ENCODE peak calls at places on chromosomes 11 and 22, in nine cellular contexts. X, V, J, O, E, L, K, W and M are unnamed samples.

GRCh38 chr11:97684486-97685439 is 1295.0 kb downstream of the JRKL start:
- DNase-seq in X (no peak), V (no peak), J (no peak), O (no peak), E (no peak), L (no peak), K (no peak), W (no peak), M (no peak)

GRCh38 chr11:133692371-133692770 is 152.9 kb downstream of the SPATA19 start:
- DNase-seq in X (no peak), V (no peak), J (no peak), O (no peak), E (no peak), L (no peak), K (no peak), W (no peak), M (peak; percentile 49)

GRCh38 chr11:61971177-61972111 is 4.0 kb upstream of the FTH1 start:
- DNase-seq in X (peak; percentile 71), V (peak; percentile 49), J (peak; percentile 89), O (peak; percentile 94), E (no peak), L (peak; percentile 33), K (no peak), W (peak; percentile 98), M (peak; percentile 97)

GRCh38 chr22:40749829-40750228 is 69.3 kb downstream of the SLC25A17 start:
- DNase-seq in X (no peak), V (no peak), J (no peak), O (no peak), E (no peak), L (no peak), K (no peak), W (no peak), M (no peak)

GRCh38 chr11:1230121-1230455 is 7.2 kb downstream of the MUC5B start:
- DNase-seq in X (no peak), V (no peak), J (no peak), O (no peak), E (no peak), L (no peak), K (no peak), W (no peak), M (no peak)

GRCh38 chr11:14308114-14308896 is 50.7 kb downstream of the RRAS2 start:
- DNase-seq in X (no peak), V (no peak), J (no peak), O (no peak), E (no peak), L (no peak), K (no peak), W (no peak), M (no peak)

GRCh38 chr11:9208726-9209501 is 56.2 kb downstream of the DENND5A start:
- DNase-seq in X (no peak), V (no peak), J (no peak), O (no peak), E (no peak), L (no peak), K (no peak), W (no peak), M (no peak)

GRCh38 chr11:134802116-134802515 is 390.1 kb upstream of the B3GAT1 start:
- DNase-seq in X (peak; percentile 40), V (no peak), J (no peak), O (no peak), E (no peak), L (no peak), K (no peak), W (no peak), M (no peak)

GRCh38 chr11:125063429-125064043 is 431 bp downstream of the SLC37A2 start:
- DNase-seq in X (no peak), V (no peak), J (no peak), O (no peak), E (no peak), L (no peak), K (no peak), W (no peak), M (no peak)

GRCh38 chr11:2522636-2523255 is 77.9 kb downstream of the KCNQ1 start:
- DNase-seq in X (no peak), V (no peak), J (no peak), O (peak; percentile 6), E (no peak), L (no peak), K (no peak), W (no peak), M (no peak)

GRCh38 chr22:32917577-32918375 is 116.3 kb downstream of the TIMP3 start:
- DNase-seq in X (no peak), V (no peak), J (no peak), O (no peak), E (no peak), L (no peak), K (no peak), W (no peak), M (no peak)

GRCh38 chr11:9972917-9973504 is 309.1 kb downstream of the SWAP70 start:
- DNase-seq in X (no peak), V (peak; percentile 3), J (no peak), O (no peak), E (no peak), L (no peak), K (peak; percentile 2), W (no peak), M (no peak)

GRCh38 chr11:65506770-65507485 is 8.1 kb downstream of the MALAT1 start:
- DNase-seq in X (peak; percentile 23), V (peak; percentile 47), J (no peak), O (peak; percentile 29), E (no peak), L (no peak), K (no peak), W (peak; percentile 82), M (no peak)

GRCh38 chr22:39839198-39839597 is 54.4 kb downstream of the ENTHD1 start:
- DNase-seq in X (no peak), V (no peak), J (no peak), O (no peak), E (no peak), L (no peak), K (no peak), W (no peak), M (no peak)

GRCh38 chr11:119788096-119788883 is 59.3 kb upstream of the NECTIN1 start:
- DNase-seq in X (no peak), V (no peak), J (no peak), O (no peak), E (no peak), L (no peak), K (no peak), W (no peak), M (no peak)

GRCh38 chr11:6298605-6299004 is 21.7 kb downstream of the CAVIN3 start:
- DNase-seq in X (no peak), V (peak; percentile 30), J (no peak), O (no peak), E (no peak), L (no peak), K (no peak), W (no peak), M (no peak)

GRCh38 chr11:44556735-44557409 is 8.6 kb upstream of the CD82 start:
- DNase-seq in X (peak; percentile 61), V (peak; percentile 67), J (peak; percentile 49), O (peak; percentile 70), E (no peak), L (no peak), K (peak; percentile 49), W (no peak), M (peak; percentile 38)